ENCODE peak calls at places on chromosomes 4 and X, in ten cellular contexts. One of them, this sample, is unnamed.
A peak's percentile ranks its signal among the peaks of the same experiment; 100 is the strongest.

GRCh38 chr4:64539234-64539849 is 130.1 kb upstream of the TECRL start:
- DNase-seq in AG08396: peak; percentile 40
- DNase-seq in GM12865: peak; percentile 71
- DNase-seq in HCT116: peak; percentile 16
- DNase-seq in occipital lobe: peak; percentile 14
- DNase-seq in NCI-H1436: peak; percentile 26
- DNase-seq in anterior cingulate cortex: peak; percentile 3
- DNase-seq in type B pancreatic cell: no peak
- DNase-seq in GM03348: peak; percentile 74
- DNase-seq in dermis blood vessel endothelial cell: peak; percentile 64
- DNase-seq in this sample: peak; percentile 23

GRCh38 chrX:129954804-129955203 is 27.6 kb upstream of the BCORL1 start:
- DNase-seq in AG08396: no peak
- DNase-seq in GM12865: no peak
- DNase-seq in HCT116: no peak
- DNase-seq in occipital lobe: no peak
- DNase-seq in NCI-H1436: no peak
- DNase-seq in anterior cingulate cortex: no peak
- DNase-seq in type B pancreatic cell: no peak
- DNase-seq in GM03348: no peak
- DNase-seq in dermis blood vessel endothelial cell: no peak
- DNase-seq in this sample: no peak

GRCh38 chrX:154751121-154751668 is 318 bp upstream of the GAB3 start:
- DNase-seq in AG08396: no peak
- DNase-seq in GM12865: no peak
- DNase-seq in HCT116: no peak
- DNase-seq in occipital lobe: no peak
- DNase-seq in NCI-H1436: no peak
- DNase-seq in anterior cingulate cortex: no peak
- DNase-seq in type B pancreatic cell: no peak
- DNase-seq in GM03348: no peak
- DNase-seq in dermis blood vessel endothelial cell: peak; percentile 16
- DNase-seq in this sample: no peak

GRCh38 chr4:132384709-132385108 is 764.4 kb upstream of the PCDH10 start:
- DNase-seq in AG08396: no peak
- DNase-seq in GM12865: no peak
- DNase-seq in HCT116: no peak
- DNase-seq in occipital lobe: no peak
- DNase-seq in NCI-H1436: no peak
- DNase-seq in anterior cingulate cortex: no peak
- DNase-seq in type B pancreatic cell: no peak
- DNase-seq in GM03348: no peak
- DNase-seq in dermis blood vessel endothelial cell: no peak
- DNase-seq in this sample: no peak

GRCh38 chrX:552496-552895 is 78.1 kb upstream of the SHOX start:
- DNase-seq in AG08396: no peak
- DNase-seq in GM12865: no peak
- DNase-seq in HCT116: no peak
- DNase-seq in occipital lobe: no peak
- DNase-seq in NCI-H1436: no peak
- DNase-seq in anterior cingulate cortex: no peak
- DNase-seq in type B pancreatic cell: peak; percentile 24
- DNase-seq in GM03348: no peak
- DNase-seq in dermis blood vessel endothelial cell: no peak
- DNase-seq in this sample: no peak

GRCh38 chr4:180377741-180378140 is 1865.5 kb upstream of the TENM3 start:
- DNase-seq in AG08396: no peak
- DNase-seq in GM12865: no peak
- DNase-seq in HCT116: no peak
- DNase-seq in occipital lobe: no peak
- DNase-seq in NCI-H1436: no peak
- DNase-seq in anterior cingulate cortex: no peak
- DNase-seq in type B pancreatic cell: no peak
- DNase-seq in GM03348: no peak
- DNase-seq in dermis blood vessel endothelial cell: no peak
- DNase-seq in this sample: no peak

GRCh38 chrX:48911407-48912182 is at the start of gene SLC35A2:
- DNase-seq in AG08396: peak; percentile 75
- DNase-seq in GM12865: peak; percentile 87
- DNase-seq in HCT116: peak; percentile 77
- DNase-seq in occipital lobe: peak; percentile 61
- DNase-seq in NCI-H1436: peak; percentile 48
- DNase-seq in anterior cingulate cortex: peak; percentile 58
- DNase-seq in type B pancreatic cell: peak; percentile 79
- DNase-seq in GM03348: peak; percentile 80
- DNase-seq in dermis blood vessel endothelial cell: peak; percentile 75
- DNase-seq in this sample: peak; percentile 76

GRCh38 chr4:7703669-7704068 is 236.0 kb downstream of the AFAP1 start:
- DNase-seq in AG08396: no peak
- DNase-seq in GM12865: peak; percentile 9
- DNase-seq in HCT116: no peak
- DNase-seq in occipital lobe: no peak
- DNase-seq in NCI-H1436: no peak
- DNase-seq in anterior cingulate cortex: no peak
- DNase-seq in type B pancreatic cell: no peak
- DNase-seq in GM03348: no peak
- DNase-seq in dermis blood vessel endothelial cell: no peak
- DNase-seq in this sample: no peak

GRCh38 chrX:42399632-42400024 is 378.3 kb downstream of the PPP1R2C start:
- DNase-seq in AG08396: no peak
- DNase-seq in GM12865: no peak
- DNase-seq in HCT116: no peak
- DNase-seq in occipital lobe: no peak
- DNase-seq in NCI-H1436: no peak
- DNase-seq in anterior cingulate cortex: no peak
- DNase-seq in type B pancreatic cell: no peak
- DNase-seq in GM03348: no peak
- DNase-seq in dermis blood vessel endothelial cell: no peak
- DNase-seq in this sample: no peak

GRCh38 chr4:7472443-7473013 is 37.8 kb upstream of the PSAPL1 start:
- DNase-seq in AG08396: no peak
- DNase-seq in GM12865: no peak
- DNase-seq in HCT116: no peak
- DNase-seq in occipital lobe: no peak
- DNase-seq in NCI-H1436: no peak
- DNase-seq in anterior cingulate cortex: no peak
- DNase-seq in type B pancreatic cell: no peak
- DNase-seq in GM03348: no peak
- DNase-seq in dermis blood vessel endothelial cell: no peak
- DNase-seq in this sample: no peak

GRCh38 chrX:16826207-16826606 is 39.9 kb downstream of the TXLNG start:
- DNase-seq in AG08396: peak; percentile 25
- DNase-seq in GM12865: peak; percentile 30
- DNase-seq in HCT116: no peak
- DNase-seq in occipital lobe: no peak
- DNase-seq in NCI-H1436: no peak
- DNase-seq in anterior cingulate cortex: no peak
- DNase-seq in type B pancreatic cell: no peak
- DNase-seq in GM03348: peak; percentile 22
- DNase-seq in dermis blood vessel endothelial cell: peak; percentile 64
- DNase-seq in this sample: peak; percentile 2

GRCh38 chr4:56654238-56654632 is 26.9 kb downstream of the HOPX start:
- DNase-seq in AG08396: no peak
- DNase-seq in GM12865: no peak
- DNase-seq in HCT116: no peak
- DNase-seq in occipital lobe: no peak
- DNase-seq in NCI-H1436: no peak
- DNase-seq in anterior cingulate cortex: no peak
- DNase-seq in type B pancreatic cell: no peak
- DNase-seq in GM03348: no peak
- DNase-seq in dermis blood vessel endothelial cell: peak; percentile 35
- DNase-seq in this sample: peak; percentile 56

GRCh38 chrX:103250977-103251376 is 4.0 kb downstream of the TCEAL8 start:
- DNase-seq in AG08396: no peak
- DNase-seq in GM12865: no peak
- DNase-seq in HCT116: no peak
- DNase-seq in occipital lobe: no peak
- DNase-seq in NCI-H1436: no peak
- DNase-seq in anterior cingulate cortex: no peak
- DNase-seq in type B pancreatic cell: no peak
- DNase-seq in GM03348: no peak
- DNase-seq in dermis blood vessel endothelial cell: no peak
- DNase-seq in this sample: no peak

GRCh38 chrX:34146906-34147305 is 14.8 kb upstream of the FAM47A start:
- DNase-seq in AG08396: no peak
- DNase-seq in GM12865: no peak
- DNase-seq in HCT116: no peak
- DNase-seq in occipital lobe: no peak
- DNase-seq in NCI-H1436: no peak
- DNase-seq in anterior cingulate cortex: no peak
- DNase-seq in type B pancreatic cell: no peak
- DNase-seq in GM03348: no peak
- DNase-seq in dermis blood vessel endothelial cell: no peak
- DNase-seq in this sample: no peak

GRCh38 chr4:154616731-154617130 is 4.3 kb upstream of the FGG start:
- DNase-seq in AG08396: no peak
- DNase-seq in GM12865: peak; percentile 67
- DNase-seq in HCT116: no peak
- DNase-seq in occipital lobe: no peak
- DNase-seq in NCI-H1436: no peak
- DNase-seq in anterior cingulate cortex: no peak
- DNase-seq in type B pancreatic cell: no peak
- DNase-seq in GM03348: no peak
- DNase-seq in dermis blood vessel endothelial cell: no peak
- DNase-seq in this sample: no peak

GRCh38 chr4:24598025-24598424 is 13.7 kb upstream of the DHX15 start:
- DNase-seq in AG08396: no peak
- DNase-seq in GM12865: no peak
- DNase-seq in HCT116: peak; percentile 58
- DNase-seq in occipital lobe: no peak
- DNase-seq in NCI-H1436: no peak
- DNase-seq in anterior cingulate cortex: no peak
- DNase-seq in type B pancreatic cell: no peak
- DNase-seq in GM03348: no peak
- DNase-seq in dermis blood vessel endothelial cell: no peak
- DNase-seq in this sample: no peak

GRCh38 chr4:52199574-52200338 is 148.7 kb downstream of the SPATA18 start:
- DNase-seq in AG08396: peak; percentile 44
- DNase-seq in GM12865: no peak
- DNase-seq in HCT116: no peak
- DNase-seq in occipital lobe: no peak
- DNase-seq in NCI-H1436: no peak
- DNase-seq in anterior cingulate cortex: no peak
- DNase-seq in type B pancreatic cell: no peak
- DNase-seq in GM03348: peak; percentile 61
- DNase-seq in dermis blood vessel endothelial cell: no peak
- DNase-seq in this sample: no peak

GRCh38 chr4:20532096-20532495 is 168.2 kb upstream of the PACRGL start:
- DNase-seq in AG08396: no peak
- DNase-seq in GM12865: no peak
- DNase-seq in HCT116: no peak
- DNase-seq in occipital lobe: no peak
- DNase-seq in NCI-H1436: no peak
- DNase-seq in anterior cingulate cortex: no peak
- DNase-seq in type B pancreatic cell: no peak
- DNase-seq in GM03348: peak; percentile 17
- DNase-seq in dermis blood vessel endothelial cell: no peak
- DNase-seq in this sample: no peak

This sample was measured in DMS79 treated with DMSO at 0.1 percent for 48 hours.